ENCODE peak calls at places on chromosomes 13 and 19, in seven cellular contexts. One of them, this sample, is unnamed.

GRCh38 chr13:45055902-45056648 is 64.2 kb upstream of the GTF2F2 start:
- DNase-seq in stimulated activated CD4-positive, alpha-beta T cell treated with anti-CD3 and anti-CD28 coated beads, Interleukin-12 subunit alpha, Interleukin-12 subunit beta, amount 100 ng/mL, for 48 hours: no peak
- DNase-seq in AG08396: peak
- DNase-seq in progenitor cell of endocrine pancreas: no peak
- DNase-seq in T-helper 17 cell: no peak
- DNase-seq in T-helper 1 cell: no peak
- DNase-seq in activated CD8-positive, alpha-beta memory T cell treated with anti-CD3 and anti-CD28 coated beads for 48 hours: no peak
- DNase-seq in this sample: no peak

GRCh38 chr19:3049089-3049488 is 13.2 kb downstream of the TLE5 start:
- DNase-seq in activated CD8-positive, alpha-beta memory T cell treated with anti-CD3 and anti-CD28 coated beads for 48 hours: no peak
- DNase-seq in T-helper 17 cell: no peak
- DNase-seq in AG08396: no peak
- DNase-seq in T-helper 1 cell: no peak
- DNase-seq in stimulated activated CD4-positive, alpha-beta T cell treated with anti-CD3 and anti-CD28 coated beads, Interleukin-12 subunit alpha, Interleukin-12 subunit beta, amount 100 ng/mL, for 48 hours: no peak
- DNase-seq in progenitor cell of endocrine pancreas: no peak
- DNase-seq in this sample: no peak

GRCh38 chr13:38686635-38687245 is at the start of gene FREM2:
- DNase-seq in progenitor cell of endocrine pancreas: peak
- DNase-seq in T-helper 1 cell: no peak
- DNase-seq in stimulated activated CD4-positive, alpha-beta T cell treated with anti-CD3 and anti-CD28 coated beads, Interleukin-12 subunit alpha, Interleukin-12 subunit beta, amount 100 ng/mL, for 48 hours: no peak
- DNase-seq in AG08396: no peak
- DNase-seq in activated CD8-positive, alpha-beta memory T cell treated with anti-CD3 and anti-CD28 coated beads for 48 hours: no peak
- DNase-seq in T-helper 17 cell: no peak
- DNase-seq in this sample: peak

GRCh38 chr19:11092181-11092538 is 2.9 kb downstream of the LDLR start:
- DNase-seq in AG08396: peak
- DNase-seq in stimulated activated CD4-positive, alpha-beta T cell treated with anti-CD3 and anti-CD28 coated beads, Interleukin-12 subunit alpha, Interleukin-12 subunit beta, amount 100 ng/mL, for 48 hours: no peak
- DNase-seq in T-helper 17 cell: peak
- DNase-seq in T-helper 1 cell: peak
- DNase-seq in progenitor cell of endocrine pancreas: no peak
- DNase-seq in activated CD8-positive, alpha-beta memory T cell treated with anti-CD3 and anti-CD28 coated beads for 48 hours: no peak
- DNase-seq in this sample: no peak

GRCh38 chr19:30812099-30812684 is 440.0 kb downstream of the ZNF536 start:
- DNase-seq in T-helper 1 cell: no peak
- DNase-seq in activated CD8-positive, alpha-beta memory T cell treated with anti-CD3 and anti-CD28 coated beads for 48 hours: no peak
- DNase-seq in T-helper 17 cell: no peak
- DNase-seq in stimulated activated CD4-positive, alpha-beta T cell treated with anti-CD3 and anti-CD28 coated beads, Interleukin-12 subunit alpha, Interleukin-12 subunit beta, amount 100 ng/mL, for 48 hours: no peak
- DNase-seq in AG08396: no peak
- DNase-seq in progenitor cell of endocrine pancreas: no peak
- DNase-seq in this sample: no peak

GRCh38 chr19:41294393-41294792 is 15.6 kb upstream of the CCDC97 start:
- DNase-seq in T-helper 1 cell: no peak
- DNase-seq in stimulated activated CD4-positive, alpha-beta T cell treated with anti-CD3 and anti-CD28 coated beads, Interleukin-12 subunit alpha, Interleukin-12 subunit beta, amount 100 ng/mL, for 48 hours: no peak
- DNase-seq in progenitor cell of endocrine pancreas: no peak
- DNase-seq in T-helper 17 cell: no peak
- DNase-seq in activated CD8-positive, alpha-beta memory T cell treated with anti-CD3 and anti-CD28 coated beads for 48 hours: no peak
- DNase-seq in AG08396: no peak
- DNase-seq in this sample: no peak

GRCh38 chr13:110915874-110916670 is 1.2 kb upstream of the ANKRD10 start:
- DNase-seq in activated CD8-positive, alpha-beta memory T cell treated with anti-CD3 and anti-CD28 coated beads for 48 hours: no peak
- DNase-seq in progenitor cell of endocrine pancreas: no peak
- DNase-seq in T-helper 1 cell: no peak
- DNase-seq in stimulated activated CD4-positive, alpha-beta T cell treated with anti-CD3 and anti-CD28 coated beads, Interleukin-12 subunit alpha, Interleukin-12 subunit beta, amount 100 ng/mL, for 48 hours: no peak
- DNase-seq in T-helper 17 cell: no peak
- DNase-seq in AG08396: peak
- DNase-seq in this sample: no peak

GRCh38 chr13:43878897-43879322 is 630 bp downstream of the CCDC122 start:
- DNase-seq in stimulated activated CD4-positive, alpha-beta T cell treated with anti-CD3 and anti-CD28 coated beads, Interleukin-12 subunit alpha, Interleukin-12 subunit beta, amount 100 ng/mL, for 48 hours: peak
- DNase-seq in progenitor cell of endocrine pancreas: no peak
- DNase-seq in activated CD8-positive, alpha-beta memory T cell treated with anti-CD3 and anti-CD28 coated beads for 48 hours: peak
- DNase-seq in T-helper 1 cell: peak
- DNase-seq in T-helper 17 cell: no peak
- DNase-seq in AG08396: peak
- DNase-seq in this sample: no peak

GRCh38 chr19:6273701-6274601 is 5.8 kb downstream of the MLLT1 start:
- DNase-seq in activated CD8-positive, alpha-beta memory T cell treated with anti-CD3 and anti-CD28 coated beads for 48 hours: no peak
- DNase-seq in stimulated activated CD4-positive, alpha-beta T cell treated with anti-CD3 and anti-CD28 coated beads, Interleukin-12 subunit alpha, Interleukin-12 subunit beta, amount 100 ng/mL, for 48 hours: no peak
- DNase-seq in T-helper 17 cell: no peak
- DNase-seq in T-helper 1 cell: no peak
- DNase-seq in progenitor cell of endocrine pancreas: no peak
- DNase-seq in AG08396: peak
- DNase-seq in this sample: no peak

GRCh38 chr13:103883698-103884097 is 817.5 kb upstream of the SLC10A2 start:
- DNase-seq in stimulated activated CD4-positive, alpha-beta T cell treated with anti-CD3 and anti-CD28 coated beads, Interleukin-12 subunit alpha, Interleukin-12 subunit beta, amount 100 ng/mL, for 48 hours: no peak
- DNase-seq in T-helper 1 cell: no peak
- DNase-seq in AG08396: peak
- DNase-seq in progenitor cell of endocrine pancreas: no peak
- DNase-seq in activated CD8-positive, alpha-beta memory T cell treated with anti-CD3 and anti-CD28 coated beads for 48 hours: no peak
- DNase-seq in T-helper 17 cell: no peak
- DNase-seq in this sample: no peak

GRCh38 chr19:48415395-48415794 is 21.9 kb downstream of the GRIN2D start:
- DNase-seq in progenitor cell of endocrine pancreas: no peak
- DNase-seq in activated CD8-positive, alpha-beta memory T cell treated with anti-CD3 and anti-CD28 coated beads for 48 hours: no peak
- DNase-seq in stimulated activated CD4-positive, alpha-beta T cell treated with anti-CD3 and anti-CD28 coated beads, Interleukin-12 subunit alpha, Interleukin-12 subunit beta, amount 100 ng/mL, for 48 hours: peak
- DNase-seq in AG08396: no peak
- DNase-seq in T-helper 1 cell: peak
- DNase-seq in T-helper 17 cell: peak
- DNase-seq in this sample: peak

GRCh38 chr13:50192272-50192813 is 177.1 kb downstream of the KCNRG start:
- DNase-seq in T-helper 17 cell: no peak
- DNase-seq in activated CD8-positive, alpha-beta memory T cell treated with anti-CD3 and anti-CD28 coated beads for 48 hours: no peak
- DNase-seq in T-helper 1 cell: no peak
- DNase-seq in stimulated activated CD4-positive, alpha-beta T cell treated with anti-CD3 and anti-CD28 coated beads, Interleukin-12 subunit alpha, Interleukin-12 subunit beta, amount 100 ng/mL, for 48 hours: no peak
- DNase-seq in AG08396: no peak
- DNase-seq in progenitor cell of endocrine pancreas: no peak
- DNase-seq in this sample: no peak